ENCODE peak calls at places on chromosomes 16 and 17, in ten cellular contexts. O, E, T, M, V, U, X, N, Z and R are unnamed samples.
A peak's percentile ranks its signal among the peaks of the same experiment; 100 is the strongest.

GRCh38 chr17:65523853-65524664 is 37.4 kb downstream of the AXIN2 start:
- DNase-seq in N (no peak), X (no peak), V (no peak), O (no peak), T (no peak), Z (no peak), E (no peak), M (no peak), U (no peak), R (no peak)

GRCh38 chr17:10579270-10579669 is 29.8 kb upstream of the MYH2 start:
- DNase-seq in E (no peak), O (no peak), V (no peak), M (no peak), N (no peak), Z (no peak), U (no peak), X (no peak), T (no peak), R (no peak)

GRCh38 chr16:19809121-19809635 is 75.5 kb downstream of the GPRC5B start:
- DNase-seq in U (peak; percentile 36), Z (no peak), E (no peak), X (peak; percentile 58), V (peak; percentile 23), O (no peak), M (no peak), T (peak; percentile 56), N (no peak), R (peak; percentile 49)

GRCh38 chr17:55089955-55090573 is 121.5 kb downstream of the STXBP4 start:
- DNase-seq in N (no peak), M (no peak), Z (no peak), V (no peak), E (peak; percentile 8), U (peak; percentile 18), X (no peak), T (no peak), O (no peak), R (no peak)

GRCh38 chr16:50547340-50547865 is 793 bp upstream of the NKD1 start:
- DNase-seq in E (peak; percentile 68), N (peak; percentile 66), U (no peak), O (no peak), M (peak; percentile 62), T (peak; percentile 63), Z (peak; percentile 91), X (peak; percentile 68), V (no peak), R (peak; percentile 77)

GRCh38 chr17:34665803-34666763 is 86.7 kb downstream of the TMEM132E start:
- DNase-seq in M (no peak), E (no peak), X (no peak), Z (no peak), V (no peak), O (no peak), U (no peak), T (no peak), N (peak; percentile 66), R (no peak)

GRCh38 chr17:32876414-32877163 is at the start of gene MYO1D:
- DNase-seq in M (peak; percentile 79), O (peak; percentile 44), E (peak; percentile 35), U (no peak), N (peak; percentile 88), X (peak; percentile 81), Z (peak; percentile 94), T (peak; percentile 79), V (peak; percentile 48), R (peak; percentile 74)

GRCh38 chr17:49910094-49910857 is 58.7 kb upstream of the DLX4 start:
- DNase-seq in O (no peak), X (peak; percentile 52), Z (peak; percentile 84), T (peak; percentile 59), V (no peak), N (peak; percentile 82), M (no peak), U (no peak), E (peak; percentile 55), R (no peak)

GRCh38 chr17:56536766-56537165 is 56.7 kb upstream of the NOG start:
- DNase-seq in E (no peak), T (no peak), X (no peak), V (no peak), Z (no peak), U (no peak), N (no peak), M (no peak), O (no peak), R (no peak)

GRCh38 chr16:23071202-23072083 is 77.8 kb downstream of the USP31 start:
- DNase-seq in E (no peak), U (peak; percentile 37), X (no peak), M (no peak), Z (peak; percentile 30), N (no peak), V (no peak), O (peak; percentile 68), T (no peak), R (no peak)

GRCh38 chr17:65750166-65750565 is 188.7 kb upstream of the AXIN2 start:
- DNase-seq in V (no peak), E (no peak), T (no peak), U (no peak), Z (no peak), O (no peak), X (no peak), N (no peak), M (no peak), R (no peak)

GRCh38 chr16:11835891-11836652 is 15.3 kb downstream of the RSL1D1 start:
- DNase-seq in T (no peak), E (no peak), O (no peak), N (no peak), X (no peak), V (no peak), Z (no peak), M (no peak), U (peak; percentile 28), R (no peak)

GRCh38 chr17:5971969-5972368 is 98.2 kb upstream of the WSCD1 start:
- DNase-seq in V (no peak), N (no peak), Z (no peak), U (no peak), O (no peak), X (no peak), M (no peak), T (no peak), E (no peak), R (no peak)

GRCh38 chr17:14759325-14759724 is 458.4 kb downstream of the HS3ST3B1 start:
- DNase-seq in T (no peak), O (no peak), X (no peak), Z (no peak), M (no peak), U (no peak), E (no peak), V (no peak), N (no peak), R (no peak)

GRCh38 chr16:30139895-30140481 is 17.0 kb upstream of the MAPK3 start:
- DNase-seq in O (no peak), Z (no peak), V (no peak), T (no peak), M (no peak), E (no peak), X (no peak), U (no peak), N (no peak), R (no peak)

GRCh38 chr16:88810166-88810867 is 1.4 kb downstream of the APRT start:
- DNase-seq in E (no peak), T (no peak), U (no peak), N (no peak), O (no peak), M (no peak), Z (peak; percentile 50), V (no peak), X (no peak), R (no peak)
- TF ChIP-seq POLR2A in E (no peak), T (no peak), U (no peak), N (no peak), O (no peak), M (no peak), Z (no peak), V (no peak), X (no peak), R (no peak)

DNA sequence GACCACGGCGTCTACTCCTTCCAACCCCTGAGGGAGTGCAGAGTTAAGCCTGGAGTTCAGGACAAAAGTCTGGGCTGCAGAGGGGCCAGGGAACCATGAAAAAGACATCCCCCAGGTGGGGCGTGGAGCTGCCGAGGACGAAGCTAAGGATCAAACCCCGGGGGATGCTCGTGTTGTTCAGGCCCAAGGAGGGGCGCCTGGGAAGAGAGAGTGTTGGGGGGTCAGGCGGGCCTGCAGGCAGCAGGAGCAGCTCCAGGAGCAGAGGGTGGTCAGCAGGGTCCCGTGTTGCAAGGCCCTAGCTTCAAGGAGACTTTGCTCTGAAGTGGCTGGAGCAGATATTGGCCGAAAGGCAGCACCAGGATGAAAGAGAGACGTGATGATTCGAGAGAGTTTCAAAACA is 26.7 kb downstream of the NECAB2 start:
- DNase-seq in N (no peak), E (no peak), M (no peak), Z (no peak), V (no peak), X (no peak), O (no peak), U (peak; percentile 22), T (no peak), R (no peak)
- H3K4me3 ChIP-seq in N (no peak overlapping the region), E (no peak overlapping the region), M (no peak overlapping the region), Z (no peak overlapping the region), V (no peak overlapping the region), X (no peak overlapping the region), O (no peak overlapping the region), U (no peak overlapping the region), T (no peak overlapping the region), R (no peak overlapping the region)

GRCh38 chr17:76053230-76054111 is 18.8 kb downstream of the SRP68 start:
- DNase-seq in N (no peak), U (peak; percentile 86), X (no peak), E (peak; percentile 27), Z (no peak), V (no peak), O (no peak), M (no peak), T (no peak), R (no peak)

GRCh38 chr17:76051071-76051467 is 21.2 kb downstream of the SRP68 start:
- DNase-seq in X (no peak), M (no peak), Z (no peak), O (no peak), N (no peak), T (no peak), E (no peak), V (no peak), U (no peak), R (no peak)

GRCh38 chr17:76051571-76051970 is 20.7 kb downstream of the SRP68 start:
- DNase-seq in N (no peak), T (no peak), X (no peak), M (no peak), Z (no peak), O (no peak), U (no peak), E (no peak), V (no peak), R (no peak)

GRCh38 chr17:76054112-76054476 is 18.2 kb downstream of the SRP68 start:
- DNase-seq in U (peak; percentile 40), X (no peak), M (no peak), T (no peak), E (peak; percentile 34), V (no peak), Z (no peak), O (no peak), N (no peak), R (no peak)

GRCh38 chr17:76056882-76057281 is 15.4 kb downstream of the SRP68 start:
- DNase-seq in Z (no peak), O (no peak), U (no peak), E (no peak), X (no peak), V (no peak), T (no peak), M (no peak), N (no peak), R (no peak)
- TF ChIP-seq CTCF in Z (no peak), O (no peak), U (no peak), E (no peak), X (no peak), V (no peak), T (no peak), M (no peak), N (no peak), R (no peak)

GRCh38 chr17:81867952-81868673 is 3.0 kb downstream of the ARHGDIA start:
- DNase-seq in T (no peak), V (no peak), U (no peak), N (no peak), E (no peak), X (peak; percentile 41), M (peak; percentile 44), O (no peak), Z (peak; percentile 82), R (no peak)
- TF ChIP-seq POLR2A in T (no peak), V (no peak), U (peak; percentile 40), N (peak; percentile 68), E (peak; percentile 58), X (no peak), M (no peak), O (no peak), Z (no peak), R (no peak)